ENCODE peak calls at places on chromosomes 2 and 18, in six cellular contexts. X is left ventricle myocardium inferior; E is neuronal stem cell; K is NCI-H1092 treated with DMSO at 0.1 percent for 48 hours; T is NCI-H1105 treated with DMSO at 0.1 percent for 48 hours; Z is stimulated activated CD8-positive, alpha-beta memory T cell treated with anti-CD3 and anti-CD28 coated beads, Interleukin-12 subunit alpha, Interleukin-12 subunit beta, amount 100 ng/mL, for 1 hour. L is an unnamed sample.

GRCh38 chr2:79715328-79715727 is 202.5 kb downstream of the CTNNA2 start:
- DNase-seq in E (no peak), X (no peak), Z (no peak), T (no peak), K (no peak), L (no peak)

GRCh38 chr2:133333189-133333588 is 235.1 kb downstream of the NCKAP5 start:
- DNase-seq in Z (no peak), K (no peak), T (no peak), X (no peak), E (no peak), L (no peak)

GRCh38 chr2:54657664-54658083 is 65.8 kb upstream of the EML6 start:
- DNase-seq in X (peak), T (no peak), Z (no peak), K (peak), E (peak), L (peak)

GRCh38 chr2:39377226-39377939 is 59.7 kb downstream of the MAP4K3 start:
- DNase-seq in Z (no peak), X (no peak), T (no peak), K (no peak), E (no peak), L (no peak)

GRCh38 chr2:202858601-202859000 is 13.0 kb downstream of the ICA1L start:
- DNase-seq in Z (no peak), K (no peak), E (no peak), X (no peak), T (no peak), L (no peak)

GRCh38 chr2:148244593-148245292 is 223.9 kb downstream of the MBD5 start:
- DNase-seq in T (no peak), K (no peak), E (no peak), Z (no peak), X (no peak), L (no peak)

GRCh38 chr2:122307772-122308171 is 552.3 kb downstream of the TSN start:
- DNase-seq in K (no peak), Z (no peak), E (no peak), T (no peak), X (no peak), L (no peak)

GRCh38 chr2:19362652-19363473 is 4.4 kb upstream of the OSR1 start:
- DNase-seq in Z (peak), T (peak), K (peak), X (peak), E (peak), L (peak)

GRCh38 chr2:43131890-43132522 is 94.4 kb downstream of the ZFP36L2 start:
- DNase-seq in E (no peak), T (no peak), X (no peak), K (no peak), Z (no peak), L (no peak)

GRCh38 chr2:196601430-196602306 is 37.8 kb upstream of the CCDC150 start:
- DNase-seq in E (no peak), K (no peak), Z (no peak), T (no peak), X (peak), L (peak)

GRCh38 chr18:50594931-50595330 is 35.0 kb downstream of the MAPK4 start:
- DNase-seq in E (no peak), Z (no peak), X (no peak), T (no peak), K (no peak), L (no peak)

GRCh38 chr2:230749111-230749510 is 36.5 kb downstream of the CAB39 start:
- DNase-seq in X (no peak), E (no peak), K (no peak), T (no peak), Z (no peak), L (no peak)

GRCh38 chr2:128770143-128771080 is 451.7 kb upstream of the HS6ST1 start:
- DNase-seq in T (no peak), E (no peak), Z (no peak), K (no peak), X (no peak), L (no peak)

GRCh38 chr2:95352291-95353054 is 50.0 kb upstream of the FAHD2A start:
- DNase-seq in T (no peak), K (no peak), E (no peak), X (no peak), Z (no peak), L (peak)